ENCODE peak calls at places on chromosomes 11 and 22, in nine cellular contexts. Y, Z, M, Q, S, F, T, C and U are unnamed samples. For H3K4me1, the result is how much of the 10 kb centered on the place peaks cover.

GRCh38 chr11:125299821-125300220 is 135.3 kb downstream of the PKNOX2 start:
- DNase-seq in Y (no peak), Z (no peak), M (no peak), Q (no peak), S (no peak), F (no peak), T (no peak), C (no peak), U (no peak)

GRCh38 chr22:35642305-35642741 is 5.9 kb upstream of the APOL6 start:
- DNase-seq in Y (peak), Z (no peak), M (no peak), Q (no peak), S (no peak), F (no peak), T (peak), C (no peak), U (no peak)

GRCh38 chr11:67530282-67530592 is 7.0 kb upstream of the CABP2 start:
- DNase-seq in Y (no peak), Z (no peak), M (no peak), Q (no peak), S (no peak), F (no peak), T (no peak), C (no peak), U (no peak)

GRCh38 chr11:19242184-19242932 is 1.6 kb upstream of the E2F8 start:
- DNase-seq in Y (peak), Z (no peak), M (peak), Q (no peak), S (no peak), F (no peak), T (no peak), C (no peak), U (peak)

GRCh38 chr11:30960387-30960992 is 374.3 kb upstream of the MPPED2 start:
- DNase-seq in Y (peak), Z (no peak), M (peak), Q (no peak), S (peak), F (no peak), T (no peak), C (no peak), U (no peak)

GRCh38 chr22:46813816-46814597 is 51.6 kb downstream of the TBC1D22A start:
- DNase-seq in Y (peak), Z (no peak), M (peak), Q (no peak), S (no peak), F (no peak), T (peak), C (no peak), U (no peak)

GRCh38 chr11:43833657-43834073 is 47.0 kb upstream of the ALKBH3 start:
- DNase-seq in Y (peak), Z (no peak), M (peak), Q (no peak), S (peak), F (no peak), T (no peak), C (no peak), U (no peak)

GRCh38 chr11:352456-353180 is 16.7 kb upstream of the B4GALNT4 start:
- DNase-seq in Y (no peak), Z (no peak), M (no peak), Q (no peak), S (no peak), F (no peak), T (no peak), C (no peak), U (no peak)

GRCh38 chr22:35341090-35341874 is 39.6 kb upstream of the HMOX1 start:
- DNase-seq in Y (no peak), Z (no peak), M (no peak), Q (no peak), S (no peak), F (no peak), T (no peak), C (no peak), U (no peak)

GRCh38 chr11:19311306-19312030 is 70.7 kb upstream of the E2F8 start:
- DNase-seq in Y (peak), Z (peak), M (peak), Q (peak), S (peak), F (no peak), T (peak), C (no peak), U (peak)

GRCh38 chr11:108881136-108881535 is 216.3 kb downstream of the DDX10 start:
- DNase-seq in Y (no peak), Z (no peak), M (no peak), Q (no peak), S (peak), F (no peak), T (no peak), C (no peak), U (no peak)

GRCh38 chr11:65014146-65014960 is at the start of gene ARL2:
- DNase-seq in Y (no peak), Z (no peak), M (no peak), Q (no peak), S (no peak), F (peak), T (peak), C (no peak), U (no peak)

GRCh38 chr11:128488471-128488870 is 98.9 kb downstream of the ETS1 start:
- DNase-seq in Y (peak), Z (no peak), M (no peak), Q (no peak), S (peak), F (no peak), T (no peak), C (no peak), U (no peak)

GRCh38 chr11:34501500-34501899 is 12.1 kb downstream of the ELF5 start:
- DNase-seq in Y (peak), Z (no peak), M (no peak), Q (no peak), S (peak), F (no peak), T (no peak), C (no peak), U (peak)

GRCh38 chr11:35944503-35945136 is 758 bp downstream of the LDLRAD3 start:
- DNase-seq in Y (peak), Z (no peak), M (no peak), Q (no peak), S (peak), F (no peak), T (no peak), C (no peak), U (no peak)

GRCh38 chr11:1131033-1131911 is 26.5 kb upstream of the MUC5AC start:
- DNase-seq in Y (no peak), Z (no peak), M (no peak), Q (no peak), S (no peak), F (no peak), T (peak), C (no peak), U (no peak)

GRCh38 chr11:83689062-83689461 is 402.9 kb upstream of the CCDC90B start:
- DNase-seq in Y (no peak), Z (no peak), M (no peak), Q (no peak), S (no peak), F (no peak), T (no peak), C (no peak), U (no peak)

GRCh38 chr22:27686534-27686933 is 115.0 kb downstream of the MN1 start:
- DNase-seq in Y (peak), Z (peak), M (no peak), Q (peak), S (no peak), F (no peak), T (peak), C (no peak), U (no peak)

GRCh38 chr11:43359432-43359818 is 705 bp downstream of the TTC17 start:
- DNase-seq in Y (peak), Z (no peak), M (peak), Q (no peak), S (peak), F (no peak), T (peak), C (no peak), U (no peak)

GRCh38 chr11:44566952-44567875 is 1.8 kb downstream of the CD82 start:
- DNase-seq in Y (peak), Z (no peak), M (no peak), Q (no peak), S (no peak), F (no peak), T (no peak), C (no peak), U (peak)

GRCh38 chr11:132839226-132839625 is 693.1 kb downstream of the OPCML start:
- DNase-seq in Y (no peak), Z (no peak), M (no peak), Q (no peak), S (no peak), F (no peak), T (no peak), C (no peak), U (no peak)

GRCh38 chr11:70761906-70762196 is 363.5 kb downstream of the CTTN start:
- DNase-seq in Y (no peak), Z (no peak), M (no peak), Q (no peak), S (no peak), F (no peak), T (no peak), C (no peak), U (no peak)

DNA sequence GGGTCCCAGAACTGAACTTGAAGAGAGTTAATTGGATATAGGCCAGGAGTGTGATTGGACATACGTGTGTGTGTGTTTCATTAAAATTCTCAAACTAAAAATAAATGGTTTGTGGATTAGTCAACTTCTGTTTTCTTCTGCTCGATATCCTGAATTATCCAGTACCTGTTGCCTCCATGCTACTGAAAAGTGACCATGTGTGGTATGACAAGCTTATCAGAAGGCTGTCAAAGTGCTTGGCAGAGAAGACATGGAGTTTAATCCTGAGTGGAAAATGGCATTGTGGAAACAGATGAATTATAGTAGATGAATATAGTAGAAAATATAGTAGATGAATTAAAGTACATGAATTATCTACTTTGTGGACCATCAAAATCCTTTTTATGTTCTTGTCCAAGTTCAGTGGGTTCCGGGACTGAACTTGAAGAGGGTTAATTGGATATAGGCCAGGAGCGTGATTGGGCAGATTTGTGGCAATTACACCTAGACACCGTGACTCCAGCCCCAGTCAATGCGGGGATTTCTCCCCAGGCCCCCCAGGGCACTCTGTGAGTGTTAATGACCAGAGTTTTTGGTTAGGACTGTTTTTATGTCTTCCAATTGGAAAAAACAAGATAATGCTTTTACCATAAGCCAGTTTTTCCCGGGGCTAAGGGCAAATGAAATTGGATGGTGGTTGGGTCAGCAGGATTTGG is 30.1 kb downstream of the GRAMD1B start:
- DNase-seq in Y (no peak), Z (no peak), M (no peak), Q (no peak), S (no peak), F (no peak), T (no peak), C (no peak), U (no peak)
- H3K4me1 ChIP-seq in Y (under half), Z (under half), M (under half), Q (under half), S (under half), F (under half), T (under half), C (under half), U (under half)

GRCh38 chr11:115501504-115501894 is 2.7 kb downstream of the CADM1 start:
- DNase-seq in Y (no peak), Z (no peak), M (peak), Q (no peak), S (no peak), F (no peak), T (no peak), C (no peak), U (no peak)
- H3K4me3 ChIP-seq in Y (no peak), Z (no peak), M (no peak), Q (peak), S (no peak), F (peak), T (no peak), C (no peak), U (no peak)

DNA sequence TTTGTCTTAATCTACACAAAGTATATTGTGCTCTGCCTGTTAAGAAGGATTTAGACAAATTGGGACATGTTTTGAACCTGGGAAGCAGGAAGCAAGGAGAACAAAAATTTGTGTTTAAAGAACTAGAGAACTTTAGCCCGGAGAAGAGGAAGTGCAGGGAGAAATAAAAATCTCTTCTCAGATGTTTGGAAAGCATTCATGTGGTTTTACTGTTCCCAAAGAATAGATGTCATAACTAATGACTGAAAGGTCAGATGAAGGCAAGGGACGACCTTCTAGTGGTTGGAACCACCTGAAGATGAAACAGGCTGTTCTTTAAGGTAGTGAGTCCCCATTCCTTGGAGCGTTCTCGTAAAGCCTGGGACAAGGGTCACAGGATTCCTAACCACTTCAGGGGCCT is 38.3 kb downstream of the IRAG1 start:
- DNase-seq in Y (no peak), Z (no peak), M (no peak), Q (no peak), S (no peak), F (no peak), T (no peak), C (no peak), U (no peak)
- H3K4me1 ChIP-seq in Y (half or more), Z (under half), M (under half), Q (half or more), S (under half), F (half or more), T (under half), C (under half), U (half or more)

GRCh38 chr11:95363189-95363588 is 132.2 kb upstream of the SESN3 start:
- DNase-seq in Y (peak), Z (no peak), M (no peak), Q (no peak), S (no peak), F (no peak), T (no peak), C (no peak), U (no peak)
- H3K4me3 ChIP-seq in Y (no peak), Z (no peak), M (no peak), Q (no peak), S (no peak), F (no peak), T (no peak), C (no peak), U (no peak)

GRCh38 chr22:42763965-42764480 is 43.4 kb upstream of the A4GALT start:
- DNase-seq in Y (no peak), Z (no peak), M (no peak), Q (no peak), S (no peak), F (no peak), T (no peak), C (no peak), U (no peak)
- H3K4me1 ChIP-seq in Y (under half), Z (under half), M (under half), Q (under half), S (under half), F (under half), T (under half), C (under half), U (under half)